ENCODE peak calls at places on chromosomes 3 and 15, in eight cellular contexts. L is HCT116, Y is GM23338, K is SK-N-SH, S is PC-3, O is MM.1S, D is neural progenitor cell, J is hepatocyte. I is an unnamed sample.

GRCh38 chr3:169760479-169760878 is 4.4 kb downstream of the TERC start:
- DNase-seq in L (no peak), Y (no peak), K (no peak), S (peak), O (no peak), D (no peak), J (no peak), I (no peak)

GRCh38 chr15:90086868-90087268 is 15.4 kb downstream of the IDH2 start:
- DNase-seq in L (no peak), Y (peak), K (peak), S (peak), O (peak), D (peak), J (no peak), I (peak)

GRCh38 chr15:90558182-90558581 is 28.5 kb downstream of the CRTC3 start:
- DNase-seq in L (no peak), Y (no peak), K (peak), S (no peak), O (no peak), D (no peak), J (peak), I (no peak)

GRCh38 chr3:42872718-42873117 is 3.0 kb downstream of the CYP8B1 start:
- DNase-seq in L (no peak), Y (no peak), K (peak), S (no peak), O (no peak), D (no peak), J (no peak), I (no peak)

GRCh38 chr3:70471464-70472342 is 159.3 kb upstream of the MDFIC2 start:
- DNase-seq in L (no peak), Y (no peak), K (no peak), S (no peak), O (no peak), D (no peak), J (no peak), I (no peak)

GRCh38 chr3:31466016-31466415 is 66.7 kb upstream of the STT3B start:
- DNase-seq in L (no peak), Y (no peak), K (no peak), S (peak), O (no peak), D (no peak), J (no peak), I (no peak)

GRCh38 chr3:165683947-165684346 is 153.3 kb downstream of the BCHE start:
- DNase-seq in L (no peak), Y (no peak), K (no peak), S (peak), O (no peak), D (no peak), J (no peak), I (no peak)

GRCh38 chr3:99319961-99320360 is 318.4 kb upstream of the COL8A1 start:
- DNase-seq in L (no peak), Y (no peak), K (no peak), S (peak), O (no peak), D (no peak), J (no peak), I (no peak)

GRCh38 chr15:68994149-68994548 is 20.3 kb upstream of the NOX5 start:
- DNase-seq in L (no peak), Y (no peak), K (no peak), S (peak), O (no peak), D (no peak), J (no peak), I (no peak)

GRCh38 chr3:187994221-187995085 is 159.5 kb upstream of the LPP start:
- DNase-seq in L (no peak), Y (no peak), K (no peak), S (peak), O (no peak), D (no peak), J (no peak), I (no peak)

GRCh38 chr15:48678851-48679250 is 33.3 kb upstream of the FBN1 start:
- DNase-seq in L (no peak), Y (no peak), K (no peak), S (no peak), O (no peak), D (no peak), J (no peak), I (no peak)

GRCh38 chr15:88603885-88604284 is 17.3 kb upstream of the AEN start:
- DNase-seq in L (no peak), Y (peak), K (no peak), S (no peak), O (no peak), D (peak), J (no peak), I (no peak)

GRCh38 chr3:27568393-27568792 is 84.2 kb upstream of the SLC4A7 start:
- DNase-seq in L (no peak), Y (no peak), K (peak), S (peak), O (no peak), D (no peak), J (peak), I (no peak)

GRCh38 chr15:79140846-79141570 is 50.4 kb upstream of the RASGRF1 start:
- DNase-seq in L (no peak), Y (no peak), K (no peak), S (no peak), O (no peak), D (no peak), J (no peak), I (no peak)

GRCh38 chr15:62618432-62618831 is 424.1 kb upstream of the TPM1 start:
- DNase-seq in L (no peak), Y (no peak), K (no peak), S (peak), O (no peak), D (no peak), J (peak), I (no peak)

GRCh38 chr15:38010390-38010789 is 76.0 kb downstream of the TMCO5A start:
- DNase-seq in L (no peak), Y (peak), K (no peak), S (no peak), O (no peak), D (no peak), J (no peak), I (no peak)

GRCh38 chr15:90407871-90408317 is 19.9 kb downstream of the IQGAP1 start:
- DNase-seq in L (no peak), Y (no peak), K (no peak), S (no peak), O (no peak), D (no peak), J (peak), I (no peak)

GRCh38 chr15:70053006-70053702 is 44.6 kb downstream of the TLE3 start:
- DNase-seq in L (no peak), Y (no peak), K (no peak), S (no peak), O (no peak), D (no peak), J (no peak), I (no peak)

GRCh38 chr3:24145481-24145880 is 200.4 kb downstream of the NR1D2 start:
- DNase-seq in L (no peak), Y (no peak), K (no peak), S (peak), O (no peak), D (no peak), J (no peak), I (no peak)

GRCh38 chr3:42180901-42181300 is 85.1 kb downstream of the CCK start:
- DNase-seq in L (no peak), Y (no peak), K (no peak), S (peak), O (no peak), D (no peak), J (no peak), I (no peak)

GRCh38 chr15:74209997-74210573 is 7.5 kb upstream of the STRA6 start:
- DNase-seq in L (no peak), Y (no peak), K (no peak), S (no peak), O (no peak), D (no peak), J (peak), I (no peak)

GRCh38 chr3:190739726-190740230 is 122.7 kb downstream of the GMNC start:
- DNase-seq in L (no peak), Y (no peak), K (no peak), S (no peak), O (no peak), D (no peak), J (no peak), I (no peak)

GRCh38 chr3:43726511-43726910 is 35.8 kb downstream of the ABHD5 start:
- DNase-seq in L (no peak), Y (no peak), K (no peak), S (no peak), O (no peak), D (no peak), J (no peak), I (no peak)

GRCh38 chr3:59386165-59386564 is 336.3 kb upstream of the CFAP20DC start:
- DNase-seq in L (no peak), Y (no peak), K (no peak), S (no peak), O (peak), D (no peak), J (no peak), I (no peak)
- TF ChIP-seq EZH2phosphoT487 in L (no peak), Y (no peak), K (no peak), S (no peak), O (no peak), D (no peak), J (no peak), I (no peak)

GRCh38 chr15:83837946-83838571 is 184.1 kb downstream of the ADAMTSL3 start:
- DNase-seq in L (peak), Y (peak), K (peak), S (peak), O (peak), D (peak), J (peak), I (peak)
- TF ChIP-seq CTCF in L (peak), Y (peak), K (peak), S (peak), O (peak), D (peak), J (peak), I (peak)

GRCh38 chr3:156299569-156299968 is 179.2 kb downstream of the KCNAB1 start:
- DNase-seq in L (no peak), Y (no peak), K (no peak), S (no peak), O (no peak), D (no peak), J (no peak), I (no peak)

GRCh38 chr3:156298938-156299337 is 178.6 kb downstream of the KCNAB1 start:
- DNase-seq in L (no peak), Y (no peak), K (no peak), S (no peak), O (no peak), D (no peak), J (no peak), I (no peak)

GRCh38 chr3:156297582-156297981 is 177.2 kb downstream of the KCNAB1 start:
- DNase-seq in L (no peak), Y (no peak), K (no peak), S (no peak), O (no peak), D (no peak), J (no peak), I (no peak)

GRCh38 chr3:156300373-156300772 is 180.0 kb downstream of the KCNAB1 start:
- DNase-seq in L (no peak), Y (no peak), K (no peak), S (no peak), O (no peak), D (no peak), J (no peak), I (no peak)

GRCh38 chr3:156298014-156298413 is 177.6 kb downstream of the KCNAB1 start:
- DNase-seq in L (no peak), Y (no peak), K (no peak), S (no peak), O (no peak), D (no peak), J (no peak), I (no peak)
- TF ChIP-seq EZH2phosphoT487 in L (no peak), Y (no peak), K (no peak), S (no peak), O (no peak), D (no peak), J (no peak), I (no peak)

GRCh38 chr15:71411538-71412482 is 296.5 kb downstream of the THSD4 start:
- DNase-seq in L (no peak), Y (no peak), K (no peak), S (peak), O (no peak), D (no peak), J (peak), I (no peak)
- TF ChIP-seq CTCF in L (peak), Y (peak), K (no peak), S (no peak), O (no peak), D (no peak), J (no peak), I (no peak)

GRCh38 chr15:29670945-29671307 is 151.3 kb downstream of the TJP1 start:
- DNase-seq in L (no peak), Y (no peak), K (no peak), S (peak), O (no peak), D (no peak), J (peak), I (no peak)

GRCh38 chr15:29669823-29670222 is 152.4 kb downstream of the TJP1 start:
- DNase-seq in L (no peak), Y (no peak), K (no peak), S (peak), O (no peak), D (no peak), J (no peak), I (no peak)

GRCh38 chr15:29668120-29668602 is 154.1 kb downstream of the TJP1 start:
- DNase-seq in L (peak), Y (peak), K (peak), S (peak), O (peak), D (peak), J (peak), I (peak)

GRCh38 chr15:29671308-29671981 is 150.8 kb downstream of the TJP1 start:
- DNase-seq in L (no peak), Y (no peak), K (no peak), S (peak), O (no peak), D (no peak), J (no peak), I (no peak)

DNA sequence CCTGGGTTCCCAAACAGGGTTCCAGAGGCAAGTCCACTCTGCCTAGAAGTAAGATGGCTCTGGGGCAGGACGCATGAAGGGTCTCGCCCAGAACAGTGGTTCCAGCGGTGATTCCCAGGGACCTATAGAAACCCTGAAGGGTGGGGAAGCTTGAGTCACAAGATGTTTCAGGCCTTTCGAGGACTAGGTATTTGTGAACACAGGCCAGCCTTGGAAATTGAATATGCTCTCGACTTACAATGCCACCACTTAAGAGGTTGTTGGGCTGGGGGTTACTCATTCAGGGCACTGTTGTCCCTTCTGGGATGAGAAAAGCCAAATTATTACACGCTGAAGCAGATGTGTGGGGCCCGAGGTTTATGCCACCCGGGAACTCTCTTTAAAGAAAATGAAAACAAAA is 152.0 kb downstream of the TJP1 start:
- DNase-seq in L (no peak), Y (no peak), K (no peak), S (peak), O (no peak), D (no peak), J (no peak), I (no peak)
- TF ChIP-seq EZH2phosphoT487 in L (no peak), Y (no peak), K (no peak), S (no peak), O (no peak), D (no peak), J (no peak), I (no peak)